ENCODE peak calls at places on chromosomes 5 and 9, in nine cellular contexts. U is T-helper 9 cell; K is transverse colon; B is EH; F is neural crest cell; G is activated effector memory CD4-positive, alpha-beta T cell treated with Interleukin-2 at 50 U/mL for 16 hours; W is KBM-7; M is Kasumi-1; E is OCI-M1. V is an unnamed sample.

GRCh38 chr9:2657427-2657826 is 35.8 kb downstream of the VLDLR start:
- DNase-seq in E (peak), B (no peak), K (no peak), G (no peak), U (no peak), W (peak), M (peak), F (no peak), V (no peak)

GRCh38 chr5:53249529-53249928 is 140.0 kb upstream of the MOCS2 start:
- DNase-seq in K (no peak), G (no peak), F (no peak), W (no peak), M (no peak), B (peak), U (no peak), E (no peak), V (peak)

GRCh38 chr5:83096660-83097334 is 19.4 kb downstream of the XRCC4 start:
- DNase-seq in U (no peak), E (no peak), B (peak), G (no peak), K (no peak), W (no peak), F (no peak), M (no peak), V (peak)

GRCh38 chr5:145811834-145812625 is 23.1 kb downstream of the PRELID2 start:
- DNase-seq in U (no peak), W (no peak), K (no peak), F (no peak), G (no peak), E (peak), B (peak), M (peak), V (peak)

GRCh38 chr5:59828623-59829022 is 64.9 kb downstream of the PDE4D start:
- DNase-seq in B (no peak), W (no peak), U (no peak), F (no peak), E (no peak), G (no peak), K (no peak), M (no peak), V (no peak)

GRCh38 chr5:172744106-172745104 is 26.6 kb downstream of the DUSP1 start:
- DNase-seq in U (no peak), M (no peak), K (peak), F (no peak), E (no peak), B (no peak), G (no peak), W (no peak), V (no peak)

GRCh38 chr5:90503596-90503995 is 25.8 kb downstream of the LYSMD3 start:
- DNase-seq in E (no peak), B (peak), F (no peak), W (no peak), U (no peak), M (no peak), K (no peak), G (no peak), V (no peak)

GRCh38 chr5:173486355-173486754 is 130.1 kb downstream of the BOD1 start:
- DNase-seq in B (peak), W (no peak), G (no peak), U (no peak), K (no peak), E (no peak), F (no peak), M (no peak), V (no peak)

GRCh38 chr5:61178702-61179101 is 16.4 kb upstream of the SMIM15 start:
- DNase-seq in F (no peak), K (no peak), W (no peak), U (no peak), M (no peak), E (no peak), G (no peak), B (no peak), V (no peak)

GRCh38 chr9:130343445-130343918 is 77.9 kb downstream of the HMCN2 start:
- DNase-seq in M (peak), B (no peak), K (no peak), E (peak), G (no peak), U (peak), W (peak), F (peak), V (peak)